ENCODE peak calls at places on chromosomes 16 and 17, in six cellular contexts. T, L, H, R, A and E are unnamed samples.

GRCh38 chr17:50420419-50421112 is 5.5 kb upstream of the ACSF2 start:
- DNase-seq in A (no peak), H (no peak), R (no peak), T (peak; percentile 55), L (no peak), E (no peak)

GRCh38 chr16:11162571-11163268 is 93.3 kb downstream of the SOCS1 start:
- DNase-seq in L (no peak), H (no peak), A (no peak), T (no peak), R (no peak), E (no peak)

GRCh38 chr17:64219571-64219970 is 43.5 kb downstream of the TEX2 start:
- DNase-seq in H (no peak), L (no peak), T (peak; percentile 68), A (no peak), R (no peak), E (no peak)

GRCh38 chr16:76639685-76640289 is 362.6 kb downstream of the CNTNAP4 start:
- DNase-seq in H (no peak), A (peak; percentile 4), L (no peak), R (no peak), T (peak; percentile 7), E (no peak)

GRCh38 chr17:64005734-64006167 is 7.6 kb downstream of the PRR29 start:
- DNase-seq in R (no peak), A (no peak), H (no peak), T (no peak), L (peak; percentile 33), E (no peak)

GRCh38 chr16:88920618-88921602 is 54.5 kb upstream of the PABPN1L start:
- DNase-seq in H (no peak), L (peak; percentile 70), T (peak; percentile 80), A (peak; percentile 19), R (no peak), E (no peak)

GRCh38 chr17:2885751-2886150 is 89.5 kb downstream of the RAP1GAP2 start:
- DNase-seq in T (no peak), A (no peak), R (no peak), H (no peak), L (no peak), E (no peak)

GRCh38 chr17:77233635-77234334 is 93.0 kb downstream of the SEC14L1 start:
- DNase-seq in H (no peak), R (no peak), A (no peak), L (peak; percentile 33), T (peak; percentile 74), E (peak; percentile 72)

GRCh38 chr16:50315346-50315997 is 49.1 kb downstream of the ADCY7 start:
- DNase-seq in T (peak; percentile 9), L (peak; percentile 5), A (no peak), H (no peak), R (no peak), E (no peak)

GRCh38 chr16:85838876-85839585 is 39.5 kb downstream of the COX4I1 start:
- DNase-seq in T (no peak), A (no peak), R (no peak), H (no peak), L (no peak), E (no peak)

GRCh38 chr16:67000384-67001158 is 12.2 kb downstream of the CES4A start:
- DNase-seq in R (peak; percentile 34), L (peak; percentile 77), H (peak; percentile 33), T (no peak), A (peak; percentile 56), E (no peak)

GRCh38 chr16:4868573-4868972 is 21.3 kb downstream of the UBN1 start:
- DNase-seq in A (no peak), T (no peak), L (no peak), R (no peak), H (no peak), E (no peak)

GRCh38 chr16:53817812-53818211 is 113.9 kb downstream of the FTO start:
- DNase-seq in R (no peak), L (no peak), A (no peak), T (peak; percentile 73), H (no peak), E (no peak)

GRCh38 chr16:65154321-65154720 is 32.5 kb upstream of the CDH11 start:
- DNase-seq in L (no peak), A (no peak), T (no peak), H (no peak), R (no peak), E (no peak)

GRCh38 chr16:86381491-86381890 is 128.8 kb upstream of the FOXF1 start:
- DNase-seq in A (no peak), L (no peak), T (no peak), H (no peak), R (no peak), E (no peak)

GRCh38 chr17:30805944-30806456 is 18.5 kb downstream of the CRLF3 start:
- DNase-seq in R (no peak), L (no peak), A (no peak), T (no peak), H (no peak), E (no peak)
- TF ChIP-seq CTCF in R (no peak), L (peak; percentile 6), A (peak; percentile 12), T (peak; percentile 11), H (no peak), E (peak; percentile 71)

GRCh38 chr17:9115446-9116265 is 94.3 kb downstream of the NTN1 start:
- DNase-seq in R (no peak), T (peak; percentile 38), H (peak; percentile 35), A (no peak), L (peak; percentile 48), E (no peak)
- TF ChIP-seq CTCF in R (no peak), T (peak; percentile 34), H (peak; percentile 45), A (no peak), L (peak; percentile 28), E (no peak)

DNA sequence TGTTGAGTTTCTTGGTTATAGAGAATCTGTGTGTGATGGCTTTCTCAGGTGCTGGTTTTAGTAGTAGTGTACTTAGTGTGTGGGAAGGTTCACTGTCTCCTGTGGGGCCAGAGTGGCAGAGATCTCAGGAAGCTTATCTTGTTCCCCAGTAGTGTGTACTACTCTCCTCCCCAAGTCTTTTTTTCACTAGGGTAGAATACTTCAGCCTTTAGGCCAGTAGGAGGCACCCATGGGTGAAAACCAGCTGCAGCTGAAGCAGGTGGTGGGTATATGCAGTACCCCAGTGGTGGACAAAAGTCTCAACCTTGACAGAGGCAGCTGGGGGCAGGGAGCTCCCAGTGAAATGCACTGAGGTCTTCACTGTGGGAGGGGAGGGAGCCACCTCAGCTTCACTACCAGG is 109.9 kb downstream of the PHKB start:
- DNase-seq in H (no peak), A (no peak), L (no peak), T (no peak), R (no peak), E (no peak)
- TF ChIP-seq CTCF in H (no peak), A (no peak), L (no peak), T (no peak), R (no peak), E (no peak)

GRCh38 chr17:6472517-6472916 is 28.3 kb downstream of the PIMREG start:
- DNase-seq in R (no peak), A (no peak), L (no peak), T (no peak), H (no peak), E (no peak)

GRCh38 chr17:6471531-6472465 is 27.5 kb downstream of the PIMREG start:
- DNase-seq in T (peak; percentile 64), R (no peak), A (no peak), H (no peak), L (no peak), E (no peak)

GRCh38 chr17:6474906-6475305 is 30.7 kb downstream of the PIMREG start:
- DNase-seq in T (no peak), A (no peak), L (no peak), H (no peak), R (no peak), E (no peak)

GRCh38 chr17:6474376-6474775 is 30.1 kb downstream of the PIMREG start:
- DNase-seq in T (no peak), R (no peak), H (no peak), A (no peak), L (no peak), E (no peak)

GRCh38 chr17:6473128-6473767 is 29.0 kb downstream of the PIMREG start:
- DNase-seq in T (peak; percentile 75), L (peak; percentile 83), A (peak; percentile 36), R (peak; percentile 75), H (no peak), E (peak; percentile 67)
- TF ChIP-seq CTCF in T (peak; percentile 99), L (peak; percentile 96), A (peak; percentile 69), R (peak; percentile 92), H (peak; percentile 70), E (peak; percentile 93)